ENCODE peak calls at places on chromosomes 12 and 14, in seven cellular contexts. E is IMR-90, C is upper lobe of right lung, M is H7, D is AG09309, O is SJCRH30, T is Peyer's patch. G is an unnamed sample.

GRCh38 chr14:50056457-50056856 is 59.9 kb downstream of the VCPKMT start:
- DNase-seq in E (no peak), C (peak), M (no peak), D (no peak), O (no peak), T (no peak), G (no peak)

GRCh38 chr12:75877588-75878381 is 153.8 kb downstream of the PHLDA1 start:
- DNase-seq in E (peak), C (no peak), M (no peak), D (no peak), O (no peak), T (no peak), G (no peak)

GRCh38 chr14:61433169-61433568 is 111.8 kb downstream of the PRKCH start:
- DNase-seq in E (peak), C (no peak), M (no peak), D (no peak), O (no peak), T (no peak), G (no peak)

GRCh38 chr14:39431416-39432178 is 636 bp downstream of the FBXO33 start:
- DNase-seq in E (peak), C (peak), M (peak), D (no peak), O (peak), T (peak), G (no peak)

GRCh38 chr12:3047961-3048360 is 29.2 kb upstream of the TSPAN9 start:
- DNase-seq in E (no peak), C (no peak), M (no peak), D (no peak), O (no peak), T (no peak), G (no peak)

GRCh38 chr12:68250454-68250853 is 3.0 kb downstream of the IL22 start:
- DNase-seq in E (no peak), C (no peak), M (no peak), D (no peak), O (no peak), T (no peak), G (no peak)

GRCh38 chr14:77044776-77045569 is 16.5 kb upstream of the IRF2BPL start:
- DNase-seq in E (no peak), C (no peak), M (no peak), D (no peak), O (peak), T (no peak), G (no peak)

GRCh38 chr12:132827763-132828703 is 636 bp downstream of the GOLGA3 start:
- DNase-seq in E (peak), C (peak), M (peak), D (peak), O (peak), T (peak), G (peak)

GRCh38 chr12:45208604-45209487 is 7.0 kb upstream of the ANO6 start:
- DNase-seq in E (peak), C (no peak), M (no peak), D (no peak), O (no peak), T (no peak), G (peak)

GRCh38 chr12:15719230-15719629 is 70.0 kb downstream of the EPS8 start:
- DNase-seq in E (no peak), C (no peak), M (no peak), D (no peak), O (no peak), T (no peak), G (no peak)

GRCh38 chr12:95836630-95837239 is 22.0 kb upstream of the SNRPF start:
- DNase-seq in E (peak), C (no peak), M (no peak), D (no peak), O (no peak), T (no peak), G (peak)

GRCh38 chr12:98456583-98457573 is 58.5 kb upstream of the TMPO start:
- DNase-seq in E (peak), C (peak), M (peak), D (no peak), O (no peak), T (peak), G (no peak)

GRCh38 chr12:114393569-114393968 is 12.4 kb downstream of the TBX5 start:
- DNase-seq in E (no peak), C (no peak), M (peak), D (no peak), O (no peak), T (no peak), G (no peak)

GRCh38 chr12:97324471-97324870 is 138.1 kb upstream of the RMST start:
- DNase-seq in E (no peak), C (no peak), M (peak), D (no peak), O (no peak), T (no peak), G (no peak)

GRCh38 chr14:100428727-100429126 is 105.6 kb downstream of the SLC25A47 start:
- DNase-seq in E (peak), C (no peak), M (no peak), D (no peak), O (no peak), T (no peak), G (peak)

GRCh38 chr14:29601559-29602109 is 326.0 kb downstream of the PRKD1 start:
- DNase-seq in E (peak), C (no peak), M (no peak), D (no peak), O (no peak), T (no peak), G (peak)

GRCh38 chr14:31962920-31963319 is 114.2 kb upstream of the ARHGAP5 start:
- DNase-seq in E (no peak), C (no peak), M (no peak), D (no peak), O (no peak), T (no peak), G (no peak)

DNA sequence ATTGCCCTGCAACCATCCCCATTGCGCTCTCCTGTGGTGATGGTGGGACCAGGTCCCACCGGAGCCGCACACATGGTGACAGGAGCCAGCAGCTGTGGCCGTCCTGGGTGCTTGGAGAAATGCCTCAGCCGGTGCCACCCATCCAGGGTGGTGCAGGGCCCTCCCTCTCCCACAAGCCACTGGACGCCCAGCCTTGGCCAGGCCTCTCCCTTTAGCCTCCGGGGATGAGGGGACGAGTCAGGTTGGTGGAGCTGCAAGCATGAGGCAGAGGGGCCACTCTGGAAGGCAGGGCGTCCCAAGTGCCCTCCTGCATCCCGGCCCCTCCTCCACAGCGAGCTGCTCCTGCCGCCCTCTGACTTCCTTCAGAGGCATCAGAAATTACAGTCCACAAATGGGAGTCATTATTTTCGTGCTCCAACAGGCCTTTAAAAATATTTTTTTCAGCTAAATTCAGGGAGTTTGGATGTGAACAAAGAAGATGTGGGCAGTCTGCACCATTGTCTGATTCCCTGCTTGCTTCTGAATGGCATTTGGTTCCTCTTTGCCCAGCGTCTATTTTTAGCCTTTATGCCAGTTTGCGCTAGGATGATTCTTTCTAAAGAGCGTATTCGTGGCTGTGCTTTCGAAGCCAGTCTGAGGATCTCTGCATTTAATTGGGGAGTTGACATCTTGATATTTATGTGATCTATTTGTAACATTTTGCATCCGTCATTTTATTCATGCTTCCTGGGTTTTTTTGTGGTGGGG is 189.4 kb downstream of the ADGRD1 start:
- DNase-seq in E (no peak), C (no peak), M (no peak), D (no peak), O (no peak), T (no peak), G (no peak)
- H3K4me3 ChIP-seq in E (no peak), C (no peak), M (no peak), D (no peak), O (no peak), T (no peak), G (no peak)

GRCh38 chr14:104844306-104845032 is 20.6 kb upstream of the CEP170B start:
- DNase-seq in E (no peak), C (peak), M (peak), D (no peak), O (no peak), T (no peak), G (no peak)
- H3K4me3 ChIP-seq in E (no peak), C (peak), M (peak), D (no peak), O (no peak), T (no peak), G (no peak)

GRCh38 chr14:64232944-64233343 is 61.2 kb downstream of the ESR2 start:
- DNase-seq in E (no peak), C (no peak), M (no peak), D (no peak), O (no peak), T (no peak), G (no peak)

GRCh38 chr14:64233791-64234190 is 60.4 kb downstream of the ESR2 start:
- DNase-seq in E (peak), C (no peak), M (no peak), D (no peak), O (no peak), T (no peak), G (no peak)

GRCh38 chr14:64235652-64236640 is 58.2 kb downstream of the ESR2 start:
- DNase-seq in E (no peak), C (no peak), M (no peak), D (no peak), O (peak), T (no peak), G (no peak)

GRCh38 chr14:64232095-64232830 is 61.9 kb downstream of the ESR2 start:
- DNase-seq in E (peak), C (no peak), M (no peak), D (peak), O (peak), T (no peak), G (peak)

DNA sequence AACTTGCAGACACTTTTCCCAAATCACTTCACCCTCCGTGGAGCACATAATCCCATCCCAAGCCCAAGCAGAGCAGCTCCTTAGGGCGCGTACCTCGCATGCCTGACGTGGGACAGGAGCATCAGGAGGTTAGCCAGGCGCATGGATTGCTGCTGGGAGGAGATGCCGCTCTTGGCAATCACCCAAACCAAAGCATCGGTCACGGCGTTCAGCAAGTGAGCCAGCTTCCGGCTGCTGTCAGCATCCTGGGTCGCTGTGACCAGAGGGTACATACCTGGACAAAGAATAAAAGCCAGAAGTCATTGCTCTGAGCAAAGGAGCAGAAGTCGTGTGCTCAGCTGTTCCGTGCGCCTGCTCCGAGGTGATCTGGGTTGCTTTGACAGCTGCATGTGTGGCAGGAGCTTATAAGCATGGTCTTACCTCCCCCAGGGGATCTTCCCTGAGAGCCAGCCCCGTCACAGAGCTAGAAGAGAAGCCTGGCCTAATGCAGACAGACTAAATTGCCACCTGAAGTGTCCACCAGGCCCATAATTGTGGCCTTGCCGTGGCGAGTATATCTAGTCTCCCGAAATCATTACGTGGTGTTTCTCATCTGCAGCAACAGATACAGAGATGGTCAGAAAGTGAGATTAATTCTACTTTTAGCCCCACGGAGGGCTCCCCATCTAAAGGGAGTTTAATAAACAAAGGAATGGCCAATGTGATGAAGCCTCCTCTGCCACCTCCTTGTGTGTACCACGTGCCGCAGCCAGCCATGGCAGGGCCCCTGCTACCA is 59.1 kb downstream of the ESR2 start:
- DNase-seq in E (peak), C (no peak), M (no peak), D (no peak), O (peak), T (no peak), G (peak)
- H3K4me3 ChIP-seq in E (no peak), C (no peak), M (no peak), D (no peak), O (no peak), T (no peak), G (no peak)

GRCh38 chr14:93972618-93973205 is 3.7 kb downstream of the ASB2 start:
- DNase-seq in E (no peak), C (no peak), M (no peak), D (no peak), O (no peak), T (no peak), G (no peak)

GRCh38 chr14:93975791-93976476 is 436 bp downstream of the ASB2 start:
- DNase-seq in E (no peak), C (no peak), M (no peak), D (no peak), O (no peak), T (no peak), G (no peak)

GRCh38 chr14:93974833-93975232 is 1.5 kb downstream of the ASB2 start:
- DNase-seq in E (no peak), C (peak), M (no peak), D (no peak), O (peak), T (no peak), G (no peak)

GRCh38 chr14:93973607-93974006 is 2.8 kb downstream of the ASB2 start:
- DNase-seq in E (no peak), C (no peak), M (no peak), D (no peak), O (no peak), T (no peak), G (no peak)

GRCh38 chr14:93974299-93974698 is 2.1 kb downstream of the ASB2 start:
- DNase-seq in E (no peak), C (no peak), M (no peak), D (no peak), O (no peak), T (no peak), G (no peak)
- H3K4me3 ChIP-seq in E (no peak), C (peak), M (no peak), D (no peak), O (no peak), T (no peak), G (no peak)

DNA sequence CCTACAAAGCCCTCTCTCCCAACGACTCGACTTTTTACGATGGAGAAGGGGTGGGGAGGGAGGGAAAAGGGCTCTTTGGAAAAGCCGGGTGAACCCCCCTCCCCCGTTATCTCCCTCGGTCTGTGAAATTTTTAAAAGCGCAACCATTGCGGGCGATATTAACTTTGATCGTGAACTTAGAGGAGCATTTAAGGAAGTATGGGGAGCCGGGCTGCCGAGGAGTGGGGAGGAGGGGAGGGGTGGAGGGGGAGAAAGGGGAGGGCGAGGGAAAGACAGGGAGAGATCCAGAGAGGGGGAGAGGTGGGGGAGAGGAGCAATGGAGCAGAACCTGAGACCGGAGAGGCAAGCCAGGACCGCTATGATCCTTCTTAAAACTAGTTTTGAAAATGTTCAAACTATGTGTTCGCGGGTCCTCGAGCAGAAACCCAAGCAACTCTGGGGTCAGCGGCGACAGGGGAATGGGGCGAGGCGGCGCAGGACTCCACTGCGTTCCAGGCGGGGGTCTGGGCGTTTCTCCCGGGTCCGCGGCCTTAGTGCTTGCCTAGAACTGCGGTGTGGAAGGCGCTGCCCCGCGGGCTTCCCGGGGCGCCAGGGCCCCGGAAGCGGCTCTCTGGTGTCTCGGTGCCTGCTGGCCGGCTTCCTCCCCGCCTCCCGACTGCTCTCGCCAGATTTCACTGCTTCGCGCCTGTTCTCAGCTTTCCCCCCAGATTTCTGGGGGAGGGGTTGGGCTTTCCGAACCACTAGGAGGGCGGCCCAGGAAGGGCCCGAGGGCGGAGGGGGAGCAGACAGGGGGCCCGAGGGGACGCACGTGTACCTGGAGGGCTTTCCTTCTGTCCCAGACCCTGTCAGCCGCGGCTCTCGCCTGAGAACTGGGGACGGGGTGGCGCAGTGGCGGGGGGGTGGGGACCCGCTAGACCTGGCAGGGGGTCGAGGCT is at the start of gene HOTAIR:
- DNase-seq in E (no peak), C (no peak), M (peak), D (no peak), O (peak), T (no peak), G (no peak)
- H3K4me3 ChIP-seq in E (no peak), C (peak), M (no peak), D (peak), O (peak), T (peak), G (peak)

GRCh38 chr14:91867316-91867988 is at the start of gene TC2N:
- DNase-seq in E (no peak), C (no peak), M (no peak), D (no peak), O (no peak), T (no peak), G (no peak)
- H3K4me3 ChIP-seq in E (no peak), C (peak), M (no peak), D (no peak), O (no peak), T (peak), G (no peak)

GRCh38 chr14:96274122-96274910 is 18.3 kb downstream of the BDKRB1 start:
- DNase-seq in E (peak), C (no peak), M (no peak), D (peak), O (no peak), T (no peak), G (peak)

GRCh38 chr14:96275182-96276112 is 19.4 kb downstream of the BDKRB1 start:
- DNase-seq in E (peak), C (peak), M (peak), D (peak), O (peak), T (peak), G (no peak)

GRCh38 chr14:96271421-96271762 is 15.4 kb downstream of the BDKRB1 start:
- DNase-seq in E (no peak), C (no peak), M (no peak), D (no peak), O (no peak), T (no peak), G (no peak)

GRCh38 chr14:96272777-96273471 is 16.9 kb downstream of the BDKRB1 start:
- DNase-seq in E (peak), C (no peak), M (no peak), D (no peak), O (no peak), T (no peak), G (no peak)

DNA sequence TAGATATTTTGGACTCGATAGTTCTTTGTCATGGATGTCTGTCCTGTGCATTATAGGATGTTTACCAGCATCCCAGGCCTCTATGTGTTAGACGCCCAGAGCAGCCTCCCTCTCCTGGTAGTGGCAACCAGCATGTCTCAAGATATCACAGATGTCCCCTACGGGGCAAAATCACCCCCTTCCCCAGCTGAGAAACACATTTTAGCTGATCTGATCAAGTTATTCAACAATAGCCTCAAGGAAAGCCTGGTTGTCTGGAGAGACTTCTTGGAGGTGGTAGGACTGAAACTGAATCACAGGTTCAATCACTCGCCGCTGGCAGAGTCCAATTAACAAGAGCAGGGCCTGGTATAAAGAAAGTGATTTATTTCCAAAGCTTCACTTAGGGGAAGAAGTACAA is 17.6 kb downstream of the BDKRB1 start:
- DNase-seq in E (no peak), C (no peak), M (no peak), D (no peak), O (no peak), T (no peak), G (no peak)
- H3K4me3 ChIP-seq in E (no peak), C (no peak), M (no peak), D (no peak), O (no peak), T (no peak), G (no peak)

DNA sequence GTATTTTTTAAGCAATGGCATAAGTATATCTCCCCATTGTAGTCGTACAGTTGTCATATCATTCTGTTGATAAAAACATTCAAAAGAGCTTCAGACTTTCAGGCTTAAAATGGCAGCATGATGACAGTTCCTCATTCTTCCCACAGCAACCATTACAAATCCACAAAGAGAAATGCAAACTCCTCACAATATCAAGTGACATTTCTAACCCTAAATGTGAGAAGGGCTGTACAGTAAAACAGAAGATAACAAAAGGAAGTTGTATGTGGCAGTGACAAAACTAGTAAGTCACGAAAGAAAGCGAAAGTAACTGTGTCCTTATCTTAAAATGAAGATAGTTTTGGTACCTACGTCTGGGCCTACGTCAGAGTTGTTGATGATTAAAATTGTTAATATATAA is 46.7 kb downstream of the GXYLT1 start:
- DNase-seq in E (no peak), C (no peak), M (no peak), D (no peak), O (no peak), T (no peak), G (no peak)
- H3K4me3 ChIP-seq in E (no peak), C (peak), M (no peak), D (no peak), O (no peak), T (no peak), G (no peak)

G was measured in skeletal muscle cell.